ENCODE peak calls at places on chromosomes 16 and 17, in four cellular contexts. Y is HepG2, X is H1, K is GM12878. Z is an unnamed sample.

GRCh38 chr17:57750109-57750845 is 5.2 kb upstream of the CCDC182 start:
- DNase-seq in Y (no peak), K (no peak), X (no peak), Z (no peak)

GRCh38 chr16:57265850-57266530 is 18.5 kb downstream of the PLLP start:
- DNase-seq in Y (no peak), X (no peak), K (no peak), Z (no peak)

GRCh38 chr16:732936-733335 is 6.0 kb downstream of the HAGHL start:
- DNase-seq in K (no peak), Y (no peak), X (no peak), Z (no peak)

GRCh38 chr17:28598389-28598788 is 436 bp downstream of the SPAG5 start:
- DNase-seq in X (no peak), Y (no peak), K (no peak), Z (no peak)

GRCh38 chr16:715448-716249 is 731 bp downstream of the METRN start:
- DNase-seq in K (no peak), X (no peak), Y (no peak), Z (no peak)

GRCh38 chr16:7137560-7138330 is 194.9 kb upstream of the RBFOX1 start:
- DNase-seq in Y (peak; percentile 49), K (no peak), X (no peak), Z (no peak)

GRCh38 chr17:82931696-82932060 is 91.9 kb upstream of the ZNF750 start:
- DNase-seq in Y (no peak), X (no peak), K (no peak), Z (no peak)

GRCh38 chr17:58329808-58330543 is 1.4 kb upstream of the TSPOAP1 start:
- DNase-seq in Y (no peak), X (no peak), K (peak; percentile 85), Z (no peak)

GRCh38 chr17:40415390-40415789 is 2.3 kb downstream of the TOP2A start:
- DNase-seq in K (no peak), X (no peak), Y (peak; percentile 38), Z (no peak)

GRCh38 chr17:76148015-76148326 is 6.9 kb upstream of the FOXJ1 start:
- DNase-seq in Y (no peak), K (no peak), X (no peak), Z (no peak)

GRCh38 chr16:66927012-66927436 is 1.7 kb upstream of the RRAD start:
- DNase-seq in K (no peak), Y (peak; percentile 68), X (no peak), Z (peak; percentile 35)

GRCh38 chr17:4127555-4127954 is 15.3 kb downstream of the ZZEF1 start:
- DNase-seq in X (no peak), Y (no peak), K (no peak), Z (no peak)

GRCh38 chr17:4980644-4981216 is 6.7 kb downstream of the CAMTA2 start:
- DNase-seq in Y (peak; percentile 54), X (no peak), K (no peak), Z (peak; percentile 63)

GRCh38 chr16:89270666-89271345 is 53.3 kb downstream of the ZNF778 start:
- DNase-seq in K (no peak), X (no peak), Y (no peak), Z (no peak)

GRCh38 chr17:13346081-13346533 is 255.6 kb downstream of the HS3ST3A1 start:
- DNase-seq in X (no peak), Y (no peak), K (no peak), Z (peak; percentile 63)

GRCh38 chr16:24667244-24667764 is 62.1 kb upstream of the TNRC6A start:
- DNase-seq in X (no peak), K (no peak), Y (no peak), Z (no peak)

GRCh38 chr17:70552230-70552981 is 383.1 kb downstream of the KCNJ2 start:
- DNase-seq in Y (peak; percentile 15), X (no peak), K (peak; percentile 13), Z (peak; percentile 28)

GRCh38 chr17:46028374-46028773 is 29.3 kb downstream of the STH start:
- DNase-seq in K (no peak), X (no peak), Y (no peak), Z (peak; percentile 30)

GRCh38 chr17:66786101-66786500 is 48.8 kb upstream of the CACNG5 start:
- DNase-seq in X (no peak), Y (no peak), K (no peak), Z (no peak)

GRCh38 chr16:89219365-89219764 is 1.9 kb downstream of the ZNF778 start:
- DNase-seq in Y (no peak), K (no peak), X (no peak), Z (no peak)

DNA sequence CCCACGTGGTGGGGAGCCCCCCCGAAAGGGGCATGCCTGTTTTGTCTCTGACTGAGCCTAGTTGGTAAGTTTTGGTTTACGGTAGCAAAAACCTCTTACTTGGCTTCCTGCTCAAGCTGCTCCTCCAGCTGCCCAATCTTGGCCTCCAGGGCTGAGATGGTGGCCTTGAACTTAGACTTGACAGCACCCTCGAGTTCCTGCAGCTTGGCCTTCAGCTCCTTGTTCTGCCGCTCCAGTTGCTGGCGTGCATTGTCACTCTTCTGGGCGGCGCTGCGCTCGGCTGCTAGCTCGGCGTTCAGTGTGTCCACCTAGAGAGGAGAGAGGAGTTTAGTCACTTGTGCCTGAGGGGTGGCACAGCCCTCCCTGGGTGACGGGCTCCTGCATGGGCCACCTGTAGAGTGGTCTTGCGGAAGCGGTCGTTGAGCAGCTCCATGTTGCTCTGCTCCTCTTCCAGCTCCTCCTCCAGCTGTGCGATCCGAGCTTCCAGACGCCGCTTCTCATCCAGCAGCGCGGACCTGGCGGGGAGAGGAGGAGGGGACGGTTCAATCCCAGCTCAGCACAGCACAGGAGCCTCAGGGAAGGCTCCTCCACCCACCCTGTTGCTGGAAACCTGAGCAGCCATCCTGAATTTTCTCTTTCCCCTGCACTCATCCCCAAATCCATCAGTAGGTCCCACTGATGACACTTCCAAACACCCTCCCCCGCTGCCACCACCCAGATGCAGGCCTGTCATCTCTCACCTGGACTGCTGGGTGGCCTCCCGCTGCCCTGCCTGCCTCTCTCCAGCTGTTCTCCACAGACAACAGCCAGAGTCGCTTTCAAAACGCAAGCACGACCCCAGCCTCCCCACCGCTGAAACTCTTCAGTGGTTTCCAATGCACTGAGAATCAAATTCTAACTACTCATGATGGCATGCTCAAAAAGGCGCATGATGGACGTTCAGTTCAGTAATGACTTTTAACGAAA is 44.6 kb downstream of the NDEL1 start:
- DNase-seq in K (no peak), X (no peak), Y (no peak), Z (no peak)
- H3K9ac ChIP-seq in K (no peak overlapping the region), X (no peak overlapping the region), Y (no peak overlapping the region), Z (no peak overlapping the region)

GRCh38 chr16:17469011-17469741 is 1.6 kb downstream of the XYLT1 start:
- DNase-seq in K (no peak), Y (no peak), X (no peak), Z (no peak)
- TF ChIP-seq SUZ12 in K (no peak), Y (no peak), X (no peak), Z (no peak)

GRCh38 chr17:44827863-44828262 is 2.2 kb downstream of the GJC1 start:
- DNase-seq in Y (no peak), K (no peak), X (no peak), Z (no peak)
- H3K9ac ChIP-seq in Y (no peak overlapping the region), K (no peak overlapping the region), X (no peak overlapping the region), Z (no peak overlapping the region)

GRCh38 chr17:48704521-48704920 is 17.8 kb downstream of the PRAC1 start:
- DNase-seq in Y (no peak), X (no peak), K (no peak), Z (no peak)
- TF ChIP-seq SUZ12 in Y (no peak), X (no peak), K (no peak), Z (no peak)

GRCh38 chr17:64632193-64632592 is 29.9 kb downstream of the SMURF2 start:
- DNase-seq in X (no peak), Y (no peak), K (no peak), Z (no peak)
- H3K9ac ChIP-seq in X (no peak overlapping the region), Y (no peak overlapping the region), K (no peak overlapping the region), Z (no peak overlapping the region)

GRCh38 chr17:50111687-50112655 is 16.8 kb downstream of the PDK2 start:
- DNase-seq in K (no peak), Y (peak; percentile 84), X (no peak), Z (no peak)
- TF ChIP-seq SUZ12 in K (no peak), Y (no peak), X (no peak), Z (no peak)

DNA sequence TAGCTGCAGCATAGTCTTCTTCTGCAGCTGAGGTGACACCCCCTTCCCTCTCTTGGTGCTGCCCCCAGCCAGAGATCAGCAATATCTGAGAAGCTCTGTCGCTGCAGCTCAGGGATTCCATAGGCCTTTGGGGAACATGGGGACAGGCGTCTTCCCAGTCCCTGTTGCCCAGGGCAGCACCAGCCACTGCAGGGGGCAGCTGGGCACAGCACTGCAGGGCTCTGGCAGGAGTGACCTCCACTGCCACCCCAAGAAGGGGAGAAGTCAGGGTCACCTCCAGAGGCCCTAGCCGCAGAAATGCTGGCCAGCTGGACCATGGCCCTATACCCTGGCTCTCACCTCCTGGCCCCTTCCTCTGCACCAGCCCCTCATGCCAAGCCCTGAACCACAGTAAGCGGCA is 16.9 kb downstream of the SCN4A start:
- DNase-seq in Y (no peak), K (no peak), X (no peak), Z (no peak)
- H3K9ac ChIP-seq in Y (no peak overlapping the region), K (no peak overlapping the region), X (no peak overlapping the region), Z (no peak overlapping the region)